ENCODE peak calls at places on chromosomes 4 and X, in eight cellular contexts. M is upper lobe of left lung, I is NB4, U is stomach, E is sigmoid colon, W is prostate gland, O is heart left ventricle, S is lower leg skin. K is an unnamed sample.

GRCh38 chrX:69493193-69493592 is 10.9 kb upstream of the NALF2 start:
- DNase-seq in E (no peak), W (no peak), M (no peak), U (peak), S (no peak), I (peak), O (no peak), K (no peak)

GRCh38 chr4:16082424-16083216 is 1.2 kb downstream of the PROM1 start:
- DNase-seq in E (no peak), I (no peak), O (peak), M (peak), W (no peak), U (no peak), S (no peak), K (no peak)

GRCh38 chr4:3766207-3766790 is at the start of gene ADRA2C:
- DNase-seq in I (no peak), O (no peak), M (no peak), U (no peak), E (no peak), S (no peak), W (no peak), K (no peak)

GRCh38 chrX:84729408-84729807 is 227.2 kb upstream of the HDX start:
- DNase-seq in W (no peak), U (no peak), I (no peak), S (no peak), E (no peak), M (no peak), O (no peak), K (no peak)

GRCh38 chrX:21813612-21814368 is 25.6 kb upstream of the MBTPS2 start:
- DNase-seq in E (no peak), W (no peak), I (no peak), S (no peak), O (no peak), M (no peak), U (no peak), K (no peak)

GRCh38 chr4:109177411-109177810 is 125.0 kb downstream of the COL25A1 start:
- DNase-seq in O (no peak), E (no peak), W (no peak), I (no peak), M (no peak), U (no peak), S (no peak), K (no peak)

GRCh38 chr4:51880016-51880915 is 37.3 kb downstream of the DCUN1D4 start:
- DNase-seq in I (no peak), S (no peak), W (no peak), M (no peak), E (no peak), U (no peak), O (no peak), K (no peak)

GRCh38 chr4:75490155-75490554 is 24.0 kb downstream of the RCHY1 start:
- DNase-seq in M (no peak), S (no peak), U (no peak), E (no peak), W (no peak), O (no peak), I (peak), K (no peak)

GRCh38 chrX:7987160-7987992 is 60.2 kb upstream of the PNPLA4 start:
- DNase-seq in W (no peak), U (no peak), E (no peak), I (peak), O (no peak), M (no peak), S (no peak), K (no peak)

GRCh38 chrX:20459410-20460350 is 193.0 kb upstream of the RPS6KA3 start:
- DNase-seq in S (no peak), E (no peak), I (no peak), U (no peak), W (no peak), O (no peak), M (no peak), K (no peak)

GRCh38 chr4:138981930-138982390 is 33.6 kb upstream of the NOCT start:
- DNase-seq in O (no peak), U (no peak), I (peak), M (no peak), E (peak), S (no peak), W (no peak), K (no peak)

GRCh38 chr4:69849297-69849696 is 10.6 kb downstream of the SULT1E1 start:
- DNase-seq in E (no peak), S (no peak), I (no peak), O (no peak), U (no peak), W (no peak), M (no peak), K (no peak)

GRCh38 chr4:7171191-7171900 is 21.0 kb upstream of the SORCS2 start:
- DNase-seq in O (peak), E (peak), M (no peak), S (peak), W (no peak), U (no peak), I (no peak), K (peak)

GRCh38 chrX:149248073-149248625 is 257.0 kb downstream of the IDS start:
- DNase-seq in S (no peak), U (no peak), E (no peak), M (no peak), O (no peak), I (no peak), W (no peak), K (no peak)

GRCh38 chrX:129665916-129666644 is 11.3 kb upstream of the APLN start:
- DNase-seq in M (no peak), I (no peak), S (no peak), W (no peak), O (no peak), E (no peak), U (no peak), K (no peak)

GRCh38 chr4:38621004-38621684 is 42.9 kb upstream of the KLF3 start:
- DNase-seq in S (no peak), E (no peak), M (no peak), U (peak), W (peak), O (no peak), I (peak), K (peak)

GRCh38 chrX:106177106-106177981 is 9.2 kb downstream of the PWWP3B start:
- DNase-seq in I (no peak), W (peak), S (no peak), E (no peak), U (no peak), O (peak), M (peak), K (no peak)

GRCh38 chr4:155060873-155061272 is 147.6 kb upstream of the NPY2R start:
- DNase-seq in M (no peak), W (no peak), I (no peak), E (no peak), O (no peak), S (no peak), U (no peak), K (no peak)

GRCh38 chr4:129345680-129346079 is 249.7 kb downstream of the C4orf33 start:
- DNase-seq in W (no peak), I (no peak), O (no peak), S (no peak), E (no peak), U (no peak), M (peak), K (no peak)

GRCh38 chrX:45172890-45173289 is 27.8 kb downstream of the DIPK2B start:
- DNase-seq in U (no peak), O (no peak), M (no peak), W (no peak), S (no peak), E (no peak), I (peak), K (no peak)

DNA sequence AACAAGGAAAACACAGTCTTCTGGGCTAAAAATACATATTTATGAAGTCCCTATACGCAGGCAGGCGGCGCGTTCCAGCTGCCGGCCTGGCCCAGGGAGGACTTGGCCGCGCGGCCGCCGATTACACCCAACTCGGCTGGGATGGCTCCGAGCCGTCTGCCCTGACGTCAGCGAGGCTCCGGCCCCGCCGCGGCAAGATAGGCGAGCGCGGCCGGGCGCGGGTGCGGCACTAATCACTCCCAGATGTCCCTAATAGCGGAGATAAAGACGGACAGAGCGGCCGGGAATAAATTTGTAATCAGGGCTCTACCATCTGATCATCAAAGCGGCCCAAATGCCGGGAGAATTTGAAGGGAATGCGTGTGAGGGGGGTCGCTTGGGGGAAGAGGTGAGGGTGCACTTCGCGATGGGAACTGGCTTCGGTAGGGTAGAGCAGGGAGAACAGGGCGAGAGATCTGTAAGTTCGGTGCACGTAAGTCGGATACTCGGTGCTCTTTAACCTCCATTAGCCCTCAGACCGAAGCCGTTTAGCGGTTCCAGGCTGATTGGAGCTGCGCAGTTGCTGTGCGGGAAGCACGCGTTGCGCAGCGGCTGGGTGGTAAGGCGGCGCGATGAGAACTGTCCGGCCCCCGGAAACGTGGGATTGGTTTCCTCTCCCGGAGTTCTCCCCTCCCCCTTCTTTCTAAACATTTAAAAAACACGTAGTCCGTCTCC is 7.7 kb downstream of the HAND2 start:
- DNase-seq in U (peak), I (peak), S (peak), E (peak), M (peak), O (peak), W (no peak), K (peak)
- TF ChIP-seq POLR2A in U (no peak), I (no peak), S (no peak), E (peak), M (no peak), O (peak), W (no peak), K (no peak)

DNA sequence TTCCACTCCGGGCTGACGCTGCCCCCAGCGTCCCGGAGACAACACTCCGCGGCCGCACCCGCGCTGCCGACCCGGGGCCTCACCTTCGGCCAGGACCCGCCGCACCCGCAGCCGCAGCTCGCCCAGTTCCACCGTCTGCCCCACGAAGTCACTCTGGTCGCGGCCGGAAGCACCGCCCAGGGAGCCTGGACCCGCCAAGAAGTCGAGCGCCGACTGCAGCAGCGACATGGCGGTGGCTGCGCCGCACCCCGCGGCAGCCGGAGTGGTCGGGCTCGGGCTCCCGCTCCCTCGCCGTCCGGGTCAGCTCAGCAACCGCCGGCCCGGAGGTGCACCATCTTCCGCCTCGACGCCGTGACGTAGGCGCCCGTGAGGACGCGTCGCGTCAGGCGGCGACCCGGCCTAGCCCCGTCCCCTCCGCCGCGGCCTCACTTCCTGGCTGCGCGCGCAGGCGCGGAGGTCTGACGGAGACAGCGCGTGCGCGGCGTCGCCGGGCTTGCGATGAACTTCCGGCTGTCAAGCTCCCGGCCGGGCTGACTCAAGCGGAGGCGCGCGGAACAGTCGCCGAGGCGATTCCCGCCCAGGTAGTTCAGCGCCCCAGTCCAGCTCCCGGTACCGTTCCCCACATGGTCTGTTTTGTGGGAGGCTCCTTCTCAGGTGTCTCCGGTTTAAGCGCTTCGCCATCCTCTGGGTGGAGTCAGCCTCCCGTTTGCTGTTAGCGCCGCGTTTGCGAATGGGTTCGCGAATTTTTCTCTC is at the start of the genes GAK and TMEM175:
- DNase-seq in M (peak), I (peak), W (peak), S (peak), E (peak), O (peak), U (peak), K (peak)
- TF ChIP-seq POLR2A in M (peak), I (peak), W (peak), S (no peak), E (peak), O (peak), U (peak), K (peak)

GRCh38 chrX:46574941-46575381 is 1.4 kb downstream of the CHST7 start:
- DNase-seq in M (peak), U (peak), W (no peak), O (peak), I (no peak), E (no peak), S (peak), K (no peak)

GRCh38 chrX:46573331-46573895 is at the start of gene CHST7:
- DNase-seq in S (peak), U (peak), E (peak), I (peak), W (peak), O (peak), M (peak), K (peak)

GRCh38 chrX:46575586-46575985 is 2.0 kb downstream of the CHST7 start:
- DNase-seq in I (no peak), U (no peak), S (no peak), E (no peak), O (no peak), W (no peak), M (no peak), K (no peak)

GRCh38 chrX:46573896-46574336 is 351 bp downstream of the CHST7 start:
- DNase-seq in O (peak), M (peak), W (peak), S (peak), U (peak), I (peak), E (peak), K (peak)

GRCh38 chrX:46574337-46574940 is 874 bp downstream of the CHST7 start:
- DNase-seq in M (peak), W (no peak), S (peak), U (no peak), E (no peak), O (no peak), I (no peak), K (peak)
- TF ChIP-seq POLR2A in M (no peak), W (no peak), S (no peak), U (no peak), E (no peak), O (no peak), I (no peak), K (no peak)

GRCh38 chr4:186570193-186570996 is 15.0 kb upstream of the MTNR1A start:
- DNase-seq in U (peak), S (no peak), W (no peak), O (no peak), M (no peak), I (no peak), E (no peak), K (no peak)
- TF ChIP-seq POLR2A in U (no peak), S (no peak), W (no peak), O (no peak), M (no peak), I (no peak), E (no peak), K (no peak)

DNA sequence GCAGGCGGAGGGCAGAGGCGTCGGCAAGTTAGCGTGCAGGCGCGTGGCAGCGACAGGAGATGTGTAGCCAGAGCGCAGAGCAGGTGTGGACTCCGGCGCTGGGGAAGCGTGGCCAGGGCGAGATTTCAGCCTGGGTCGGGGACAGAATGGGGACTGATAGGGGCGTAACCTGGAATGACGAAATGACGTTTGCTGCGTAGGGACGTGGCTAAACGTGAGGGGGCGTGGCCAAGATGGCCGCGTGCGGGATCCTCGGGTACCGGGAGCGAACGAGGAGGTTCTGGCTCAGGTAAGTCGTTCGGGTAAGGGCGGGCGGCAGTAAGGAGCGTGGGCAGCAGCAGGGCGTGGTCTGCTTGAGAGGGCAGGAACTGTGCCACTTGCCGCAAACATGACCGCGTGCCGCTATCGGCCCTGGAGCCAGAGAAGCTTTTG is 10.9 kb upstream of the CLTRN start:
- DNase-seq in W (peak), O (peak), U (peak), E (peak), M (peak), I (peak), S (peak), K (peak)
- TF ChIP-seq POLR2A in W (peak), O (no peak), U (no peak), E (peak), M (no peak), I (peak), S (no peak), K (peak)

GRCh38 chr4:23942491-23942890 is 52.6 kb upstream of the PPARGC1A start:
- DNase-seq in U (no peak), S (no peak), W (no peak), M (no peak), I (no peak), E (no peak), O (no peak), K (no peak)

GRCh38 chr4:23946307-23946706 is 56.5 kb upstream of the PPARGC1A start:
- DNase-seq in S (no peak), M (no peak), W (no peak), E (no peak), O (no peak), I (no peak), U (no peak), K (no peak)

GRCh38 chr4:23943478-23943877 is 53.6 kb upstream of the PPARGC1A start:
- DNase-seq in W (no peak), E (no peak), M (no peak), S (no peak), O (no peak), U (no peak), I (no peak), K (no peak)

GRCh38 chr4:23947826-23948225 is 58.0 kb upstream of the PPARGC1A start:
- DNase-seq in W (no peak), S (no peak), O (no peak), M (no peak), E (no peak), I (no peak), U (no peak), K (no peak)

DNA sequence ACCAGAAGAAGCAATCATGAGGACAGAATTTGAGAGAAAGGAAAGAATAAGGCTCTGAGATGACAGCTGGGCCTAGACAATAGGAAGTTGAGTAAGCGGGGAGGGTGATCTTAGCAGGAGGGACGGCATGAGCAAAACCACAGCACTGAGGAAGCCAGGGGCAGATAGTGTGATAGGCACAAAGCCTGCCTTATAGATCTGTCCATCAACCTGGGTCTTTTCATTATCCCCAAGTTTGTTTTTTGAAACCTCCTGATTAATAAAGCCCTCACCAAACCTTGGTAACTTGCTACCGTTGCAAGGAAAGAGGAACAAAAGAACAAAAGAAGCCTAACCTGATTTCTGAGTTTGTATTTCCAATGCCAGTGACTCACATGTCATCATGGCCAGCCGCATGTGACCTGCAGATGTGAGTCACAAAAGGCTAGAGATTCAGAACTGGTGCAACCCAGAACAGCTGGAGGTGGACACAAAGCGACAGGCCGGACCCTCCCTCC is 55.7 kb upstream of the PPARGC1A start:
- DNase-seq in E (no peak), U (peak), W (peak), I (peak), O (no peak), S (peak), M (no peak), K (no peak)
- TF ChIP-seq POLR2A in E (no peak), U (no peak), W (no peak), I (no peak), O (no peak), S (no peak), M (no peak), K (no peak)

DNA sequence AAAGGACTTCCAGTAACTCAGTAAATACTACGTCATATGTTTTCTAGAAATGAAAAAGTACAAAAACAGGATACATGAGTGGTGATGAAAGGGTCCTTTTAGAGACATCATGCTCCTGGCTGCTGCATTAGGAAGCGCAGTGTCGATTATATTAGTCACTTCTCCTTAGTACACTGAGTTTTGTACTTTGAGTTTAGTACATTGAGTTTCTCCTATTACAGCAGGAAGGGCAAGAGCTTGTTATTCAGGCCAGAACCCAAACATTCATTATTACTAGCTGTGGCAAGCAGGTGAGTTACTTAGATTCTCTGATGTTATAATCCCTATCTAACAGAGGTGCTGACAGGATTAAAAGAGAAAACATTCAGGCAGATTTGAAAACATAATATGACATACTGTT is 21.3 kb downstream of the RPGR start:
- DNase-seq in S (no peak), E (no peak), I (no peak), M (no peak), W (no peak), O (no peak), U (no peak), K (no peak)
- TF ChIP-seq POLR2A in S (no peak), E (no peak), I (no peak), M (no peak), W (no peak), O (peak), U (no peak), K (no peak)

K was measured in Peyer's patch.